ENCODE peak calls at places on chromosomes 3 and 15, in eight cellular contexts. H, S, D, O, P, B, F and L are unnamed samples.
A peak's percentile ranks its signal among the peaks of the same experiment; 100 is the strongest.

GRCh38 chr3:170421758-170422157 is 3.1 kb downstream of the CLDN11 start:
- DNase-seq in H (no peak), S (no peak), D (no peak), O (no peak), P (no peak), B (no peak), F (no peak), L (no peak)

GRCh38 chr3:170043506-170043905 is 5.7 kb downstream of the GPR160 start:
- DNase-seq in H (no peak), S (peak; percentile 73), D (no peak), O (no peak), P (no peak), B (no peak), F (no peak), L (no peak)

GRCh38 chr3:171799501-171799900 is 10.8 kb downstream of the PLD1 start:
- DNase-seq in H (no peak), S (no peak), D (no peak), O (no peak), P (no peak), B (no peak), F (no peak), L (no peak)

GRCh38 chr3:152205097-152205593 is 63.6 kb upstream of the MBNL1 start:
- DNase-seq in H (no peak), S (no peak), D (no peak), O (no peak), P (no peak), B (no peak), F (no peak), L (no peak)

GRCh38 chr3:45907769-45908705 is 21.7 kb downstream of the CCR9 start:
- DNase-seq in H (no peak), S (no peak), D (no peak), O (no peak), P (no peak), B (no peak), F (no peak), L (no peak)

GRCh38 chr3:97278506-97278905 is 464.1 kb downstream of the EPHA6 start:
- DNase-seq in H (no peak), S (no peak), D (no peak), O (no peak), P (no peak), B (no peak), F (no peak), L (no peak)

GRCh38 chr3:131091768-131092167 is 65.1 kb downstream of the NEK11 start:
- DNase-seq in H (no peak), S (no peak), D (no peak), O (no peak), P (peak; percentile 8), B (peak; percentile 19), F (no peak), L (no peak)

GRCh38 chr15:78533331-78533730 is 6.9 kb upstream of the PSMA4 start:
- DNase-seq in H (no peak), S (no peak), D (no peak), O (no peak), P (no peak), B (no peak), F (no peak), L (no peak)

GRCh38 chr3:78096488-78097255 is 1056.8 kb downstream of the ROBO2 start:
- DNase-seq in H (no peak), S (no peak), D (no peak), O (no peak), P (no peak), B (no peak), F (no peak), L (no peak)

GRCh38 chr3:181292984-181293383 is 303.4 kb upstream of the DNAJC19 start:
- DNase-seq in H (no peak), S (no peak), D (no peak), O (peak; percentile 54), P (peak; percentile 36), B (peak; percentile 18), F (no peak), L (no peak)

GRCh38 chr3:161576733-161577510 is 80.3 kb downstream of the OTOL1 start:
- DNase-seq in H (no peak), S (no peak), D (no peak), O (no peak), P (no peak), B (no peak), F (no peak), L (no peak)

GRCh38 chr3:195542261-195542660 is 864 bp downstream of the PPP1R2 start:
- DNase-seq in H (no peak), S (peak; percentile 51), D (no peak), O (peak; percentile 58), P (peak; percentile 17), B (no peak), F (no peak), L (peak; percentile 48)

GRCh38 chr3:72848703-72849081 is 447 bp upstream of the SHQ1 start:
- DNase-seq in H (no peak), S (peak; percentile 59), D (peak; percentile 77), O (no peak), P (no peak), B (no peak), F (no peak), L (peak; percentile 55)

GRCh38 chr3:66504761-66505641 is 4.2 kb upstream of the LRIG1 start:
- DNase-seq in H (no peak), S (no peak), D (no peak), O (no peak), P (no peak), B (no peak), F (no peak), L (no peak)

GRCh38 chr3:66507631-66508260 is 6.9 kb upstream of the LRIG1 start:
- DNase-seq in H (no peak), S (no peak), D (no peak), O (no peak), P (no peak), B (no peak), F (no peak), L (no peak)

GRCh38 chr3:66502981-66503380 is 2.2 kb upstream of the LRIG1 start:
- DNase-seq in H (no peak), S (no peak), D (no peak), O (no peak), P (no peak), B (no peak), F (no peak), L (no peak)

GRCh38 chr3:66508461-66508860 is 7.6 kb upstream of the LRIG1 start:
- DNase-seq in H (no peak), S (no peak), D (no peak), O (no peak), P (no peak), B (no peak), F (no peak), L (no peak)

DNA sequence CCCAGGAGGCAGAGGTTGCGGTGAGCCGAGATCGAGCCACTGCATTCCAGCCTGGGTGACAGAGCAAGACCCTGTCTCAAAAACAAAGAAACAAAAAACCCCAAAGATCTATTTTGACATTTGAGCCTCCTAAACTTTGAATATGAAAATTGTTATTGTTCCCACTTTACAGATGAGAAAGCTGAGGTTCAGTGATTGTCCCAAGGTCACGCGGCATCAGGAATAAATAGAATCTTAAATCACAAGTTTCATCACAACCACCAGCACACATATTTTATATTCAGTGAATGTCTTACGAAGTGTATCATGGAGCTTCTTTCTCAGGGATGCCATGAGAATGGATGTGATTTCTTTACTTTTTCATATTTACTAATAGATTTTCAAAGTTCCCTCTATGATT is 5.3 kb upstream of the LRIG1 start:
- DNase-seq in H (no peak), S (no peak), D (no peak), O (no peak), P (no peak), B (no peak), F (no peak), L (no peak)
- TF ChIP-seq CTCF in H (no peak), S (no peak), D (no peak), O (no peak), P (no peak), B (no peak), F (no peak), L (no peak)

GRCh38 chr3:42263354-42264346 is 2.3 kb downstream of the CCK start:
- DNase-seq in H (no peak), S (no peak), D (no peak), O (no peak), P (no peak), B (no peak), F (no peak), L (no peak)
- TF ChIP-seq CTCF in H (no peak), S (peak; percentile 4), D (no peak), O (no peak), P (no peak), B (peak; percentile 31), F (no peak), L (no peak)

DNA sequence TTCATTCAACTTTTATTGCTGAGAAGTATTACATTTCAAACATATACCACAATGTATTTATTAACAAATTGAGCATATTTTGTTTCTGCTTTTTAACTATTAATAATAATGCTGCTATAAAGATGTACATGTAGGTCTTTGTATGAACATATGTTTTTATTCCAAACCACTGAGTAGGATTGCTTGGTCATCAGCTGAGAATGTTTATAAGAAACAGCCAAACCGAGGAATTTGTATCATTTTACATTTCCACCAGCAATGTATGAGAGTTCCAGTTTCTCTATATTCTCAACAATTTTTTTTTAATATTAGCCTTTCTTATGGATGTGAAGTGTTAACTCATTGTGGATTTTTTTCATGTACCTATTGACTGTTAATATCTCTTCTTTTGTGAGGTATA is 119.5 kb upstream of the MDFIC2 start:
- DNase-seq in H (no peak), S (no peak), D (no peak), O (no peak), P (no peak), B (no peak), F (no peak), L (no peak)
- TF ChIP-seq CTCF in H (no peak), S (no peak), D (no peak), O (no peak), P (no peak), B (no peak), F (no peak), L (no peak)

GRCh38 chr3:94716326-94717018 is 653.6 kb downstream of the NSUN3 start:
- DNase-seq in H (no peak), S (no peak), D (no peak), O (no peak), P (no peak), B (peak; percentile 7), F (no peak), L (no peak)
- TF ChIP-seq CTCF in H (no peak), S (no peak), D (no peak), O (no peak), P (no peak), B (peak; percentile 51), F (peak; percentile 24), L (no peak)

GRCh38 chr15:87639305-87640011 is 617.1 kb downstream of the NTRK3 start:
- DNase-seq in H (no peak), S (no peak), D (no peak), O (no peak), P (no peak), B (no peak), F (no peak), L (no peak)
- TF ChIP-seq CTCF in H (no peak), S (no peak), D (no peak), O (no peak), P (no peak), B (no peak), F (no peak), L (no peak)

GRCh38 chr3:16834214-16834613 is 50.5 kb upstream of the PLCL2 start:
- DNase-seq in H (no peak), S (no peak), D (no peak), O (no peak), P (no peak), B (no peak), F (no peak), L (no peak)
- TF ChIP-seq CTCF in H (no peak), S (no peak), D (peak; percentile 47), O (no peak), P (no peak), B (no peak), F (no peak), L (no peak)